ENCODE peak calls at places on chromosomes 13 and 19, in six cellular contexts. R is neural progenitor cell, Z is IMR-90, E is GM23248, O is astrocyte, X is H1. B is an unnamed sample.

GRCh38 chr13:98397221-98397620 is 179.7 kb downstream of the STK24 start:
- DNase-seq in R (no peak), Z (peak; percentile 40), E (peak; percentile 26), O (peak; percentile 19), X (no peak), B (peak; percentile 42)

GRCh38 chr13:32881792-32882175 is 134.4 kb upstream of the KL start:
- DNase-seq in R (no peak), Z (no peak), E (no peak), O (no peak), X (no peak), B (no peak)

GRCh38 chr13:46575843-46576242 is 22.9 kb downstream of the LRCH1 start:
- DNase-seq in R (peak; percentile 41), Z (peak; percentile 89), E (peak; percentile 91), O (peak; percentile 95), X (no peak), B (peak; percentile 69)

GRCh38 chr13:108877300-108877699 is 247.9 kb downstream of the MYO16 start:
- DNase-seq in R (no peak), Z (peak; percentile 51), E (peak; percentile 38), O (peak; percentile 4), X (no peak), B (no peak)

GRCh38 chr19:39195755-39196154 is 1.0 kb upstream of the NCCRP1 start:
- DNase-seq in R (no peak), Z (no peak), E (no peak), O (no peak), X (no peak), B (no peak)

GRCh38 chr19:6041991-6042421 is 64.1 kb upstream of the RANBP3 start:
- DNase-seq in R (no peak), Z (no peak), E (no peak), O (no peak), X (no peak), B (no peak)

GRCh38 chr13:44710576-44710975 is 134.4 kb upstream of the TSC22D1 start:
- DNase-seq in R (no peak), Z (peak; percentile 96), E (peak; percentile 90), O (peak; percentile 98), X (no peak), B (peak; percentile 77)

GRCh38 chr19:33350538-33351309 is 22.8 kb upstream of the CEBPG start:
- DNase-seq in R (no peak), Z (peak; percentile 56), E (peak; percentile 97), O (peak; percentile 78), X (no peak), B (no peak)

GRCh38 chr19:16470911-16471811 is 609 bp downstream of the EPS15L1 start:
- DNase-seq in R (peak; percentile 44), Z (peak; percentile 55), E (peak; percentile 91), O (peak; percentile 30), X (no peak), B (peak; percentile 49)

GRCh38 chr13:99725644-99726043 is 224.4 kb downstream of the TM9SF2 start:
- DNase-seq in R (peak; percentile 85), Z (no peak), E (no peak), O (no peak), X (no peak), B (no peak)

GRCh38 chr13:81738364-81738763 is 1397.4 kb upstream of the SPRY2 start:
- DNase-seq in R (no peak), Z (no peak), E (no peak), O (no peak), X (no peak), B (peak; percentile 19)

GRCh38 chr19:2115324-2115723 is 18.6 kb downstream of the IZUMO4 start:
- DNase-seq in R (no peak), Z (no peak), E (no peak), O (no peak), X (no peak), B (no peak)

GRCh38 chr13:87123987-87124784 is 547.0 kb upstream of the SLITRK5 start:
- DNase-seq in R (peak; percentile 59), Z (peak; percentile 100), E (peak; percentile 98), O (peak; percentile 100), X (peak; percentile 19), B (peak; percentile 100)

GRCh38 chr19:1001538-1002166 is 1.4 kb downstream of the GRIN3B start:
- DNase-seq in R (peak; percentile 79), Z (no peak), E (peak; percentile 58), O (no peak), X (no peak), B (peak; percentile 52)

GRCh38 chr19:6415592-6416190 is 8.9 kb downstream of the KHSRP start:
- DNase-seq in R (no peak), Z (no peak), E (no peak), O (no peak), X (no peak), B (no peak)

GRCh38 chr19:13475044-13475443 is 31.2 kb downstream of the CACNA1A start:
- DNase-seq in R (no peak), Z (no peak), E (no peak), O (no peak), X (no peak), B (no peak)

GRCh38 chr19:30718014-30718413 is 345.8 kb downstream of the ZNF536 start:
- DNase-seq in R (no peak), Z (no peak), E (no peak), O (no peak), X (no peak), B (no peak)

GRCh38 chr13:111980146-111980929 is 86.6 kb upstream of the SOX1 start:
- DNase-seq in R (no peak), Z (no peak), E (no peak), O (no peak), X (no peak), B (no peak)

GRCh38 chr19:40090256-40091204 is at the start of gene ZNF780A:
- DNase-seq in R (peak; percentile 84), Z (peak; percentile 47), E (peak; percentile 76), O (peak; percentile 57), X (peak; percentile 38), B (peak; percentile 84)

GRCh38 chr19:22545751-22546150 is 88.4 kb upstream of the ZNF492 start:
- DNase-seq in R (peak; percentile 7), Z (no peak), E (peak; percentile 26), O (no peak), X (no peak), B (no peak)

GRCh38 chr13:94435604-94436226 is 43.8 kb downstream of the DCT start:
- DNase-seq in R (peak; percentile 61), Z (peak; percentile 58), E (peak; percentile 65), O (peak; percentile 33), X (no peak), B (peak; percentile 59)

GRCh38 chr19:45632468-45633196 is 6.6 kb downstream of the EML2 start:
- DNase-seq in R (peak; percentile 93), Z (peak; percentile 89), E (peak; percentile 95), O (peak; percentile 87), X (no peak), B (peak; percentile 85)

GRCh38 chr19:8253678-8254077 is 44.5 kb downstream of the CERS4 start:
- DNase-seq in R (no peak), Z (peak; percentile 23), E (peak; percentile 29), O (no peak), X (no peak), B (no peak)

GRCh38 chr19:38786572-38787265 is 2.3 kb upstream of the LGALS7B start:
- DNase-seq in R (no peak), Z (no peak), E (no peak), O (no peak), X (no peak), B (no peak)

GRCh38 chr19:3660493-3661219 is 34.1 kb upstream of the CACTIN start:
- DNase-seq in R (no peak), Z (no peak), E (no peak), O (no peak), X (no peak), B (no peak)

GRCh38 chr19:850221-850978 is 1.7 kb upstream of the ELANE start:
- DNase-seq in R (peak; percentile 51), Z (peak; percentile 81), E (peak; percentile 91), O (peak; percentile 40), X (no peak), B (peak; percentile 91)

GRCh38 chr19:39413269-39413902 is 917 bp downstream of the PLEKHG2 start:
- DNase-seq in R (peak; percentile 87), Z (peak; percentile 60), E (peak; percentile 75), O (no peak), X (no peak), B (peak; percentile 77)

GRCh38 chr19:48806518-48806817 is 4.4 kb downstream of the BCAT2 start:
- DNase-seq in R (peak; percentile 84), Z (no peak), E (no peak), O (peak; percentile 24), X (no peak), B (no peak)

GRCh38 chr19:38632476-38633213 is 13.7 kb downstream of the EIF3K start:
- DNase-seq in R (no peak), Z (no peak), E (no peak), O (no peak), X (no peak), B (no peak)

GRCh38 chr19:19821366-19822147 is at the start of gene ZNF506:
- DNase-seq in R (peak; percentile 95), Z (peak; percentile 92), E (peak; percentile 100), O (peak; percentile 94), X (peak; percentile 82), B (peak; percentile 98)

GRCh38 chr19:19823916-19824315 is 2.4 kb upstream of the ZNF506 start:
- DNase-seq in R (no peak), Z (no peak), E (no peak), O (no peak), X (no peak), B (no peak)

GRCh38 chr19:19822148-19822429 is 539 bp upstream of the ZNF506 start:
- DNase-seq in R (no peak), Z (no peak), E (peak; percentile 8), O (no peak), X (no peak), B (no peak)

GRCh38 chr19:19826875-19827274 is 5.3 kb upstream of the ZNF506 start:
- DNase-seq in R (no peak), Z (no peak), E (no peak), O (no peak), X (no peak), B (no peak)
- H3K9me3 ChIP-seq in R (peaks cover 13% of the 10 kb centered on the region), Z (peaks cover 54% of the 10 kb centered on the region), E (no peaks in the 10 kb centered on the region), O (peaks cover 28% of the 10 kb centered on the region), X (peaks cover 7% of the 10 kb centered on the region), B (peaks cover 93% of the 10 kb centered on the region)

GRCh38 chr13:89704040-89704439 is 1643.4 kb upstream of the MIR17HG start:
- DNase-seq in R (no peak), Z (no peak), E (no peak), O (no peak), X (no peak), B (no peak)

DNA sequence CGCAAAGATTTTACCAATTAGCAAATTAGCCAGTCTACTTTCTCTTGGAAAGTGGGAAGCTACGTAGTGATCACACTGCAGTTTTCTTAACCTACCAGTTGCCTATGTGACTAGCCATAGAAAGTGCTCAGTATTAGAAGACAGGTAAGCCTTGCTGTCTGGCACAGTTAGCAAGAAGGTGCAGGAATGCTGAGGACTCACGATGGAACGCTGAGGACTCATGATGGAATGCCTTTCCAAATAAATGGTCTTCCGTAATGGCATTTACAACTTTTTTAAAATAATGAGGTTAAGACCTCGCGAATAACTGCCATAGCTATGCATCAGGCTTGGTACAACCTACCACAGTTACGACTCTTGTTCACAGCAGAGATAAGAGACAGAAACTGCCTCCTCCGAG is 1645.6 kb upstream of the MIR17HG start:
- DNase-seq in R (no peak), Z (no peak), E (no peak), O (no peak), X (no peak), B (no peak)
- H3K9ac ChIP-seq in R (no peak overlapping the region), Z (no peak overlapping the region), E (no peak overlapping the region), O (no peak overlapping the region), X (no peak overlapping the region), B (no peak overlapping the region)

GRCh38 chr13:113118328-113119021 is 4.1 kb upstream of the F10 start:
- DNase-seq in R (no peak), Z (no peak), E (no peak), O (no peak), X (no peak), B (no peak)
- H3K4me2 ChIP-seq in R (no peak overlapping the region), Z (no peak overlapping the region), E (no peak overlapping the region), O (no peak overlapping the region), X (no peak overlapping the region), B (no peak overlapping the region)

GRCh38 chr13:18992791-18993190 is 188.8 kb downstream of the TUBA3C start:
- DNase-seq in R (no peak), Z (no peak), E (no peak), O (no peak), X (no peak), B (no peak)
- H3K9me3 ChIP-seq in R (peaks cover 25% of the 10 kb centered on the region), Z (peaks cover 50% of the 10 kb centered on the region), E (no peaks in the 10 kb centered on the region), O (peaks cover 17% of the 10 kb centered on the region), X (peaks cover 73% of the 10 kb centered on the region), B (peaks cover 4% of the 10 kb centered on the region)